ENCODE peak calls at places on chromosomes 3 and 15, in five cellular contexts. C is IMR-90, M is neural progenitor cell, U is astrocyte, J is GM23248. D is an unnamed sample.

GRCh38 chr3:31572605-31573459 is 40.1 kb downstream of the STT3B start:
- DNase-seq in C (no peak), M (no peak), U (no peak), J (no peak), D (peak; percentile 17)

GRCh38 chr3:109640146-109640652 is 302.9 kb upstream of the DPPA4 start:
- DNase-seq in C (peak; percentile 6), M (no peak), U (peak; percentile 7), J (no peak), D (no peak)

GRCh38 chr15:90240856-90241255 is 6.8 kb downstream of the GDPGP1 start:
- DNase-seq in C (no peak), M (no peak), U (no peak), J (no peak), D (no peak)

GRCh38 chr3:14463330-14464216 is 61.2 kb downstream of the SLC6A6 start:
- DNase-seq in C (no peak), M (peak; percentile 79), U (no peak), J (no peak), D (no peak)

GRCh38 chr15:100601158-100601557 is 826 bp downstream of the LINS1 start:
- DNase-seq in C (no peak), M (peak; percentile 8), U (peak; percentile 4), J (peak; percentile 54), D (peak; percentile 31)

GRCh38 chr3:36992806-36993325 is at the start of gene EPM2AIP1:
- DNase-seq in C (no peak), M (peak; percentile 91), U (no peak), J (peak; percentile 100), D (no peak)

GRCh38 chr3:175479800-175480199 is 620.7 kb downstream of the NAALADL2 start:
- DNase-seq in C (no peak), M (no peak), U (no peak), J (no peak), D (no peak)

GRCh38 chr3:89098964-89099585 is 8.3 kb upstream of the EPHA3 start:
- DNase-seq in C (peak; percentile 56), M (peak; percentile 75), U (peak; percentile 33), J (peak; percentile 80), D (peak; percentile 59)

GRCh38 chr3:191499307-191500125 is 38.6 kb downstream of the PYDC2 start:
- DNase-seq in C (peak; percentile 16), M (peak; percentile 17), U (peak; percentile 41), J (peak; percentile 50), D (no peak)

GRCh38 chr3:139689122-139689521 is 11.3 kb upstream of the NMNAT3 start:
- DNase-seq in C (no peak), M (peak; percentile 95), U (no peak), J (no peak), D (no peak)

GRCh38 chr3:175672119-175672689 is 813.1 kb downstream of the NAALADL2 start:
- DNase-seq in C (peak; percentile 63), M (no peak), U (no peak), J (peak; percentile 43), D (no peak)

GRCh38 chr3:167066977-167067843 is 312.9 kb downstream of the ZBBX start:
- DNase-seq in C (no peak), M (no peak), U (no peak), J (no peak), D (no peak)

GRCh38 chr3:141530133-141530768 is 43.4 kb downstream of the RASA2 start:
- DNase-seq in C (peak; percentile 81), M (no peak), U (peak; percentile 50), J (peak; percentile 88), D (no peak)

GRCh38 chr3:194395201-194395600 is 3.9 kb downstream of the GP5 start:
- DNase-seq in C (peak; percentile 48), M (no peak), U (no peak), J (no peak), D (peak; percentile 31)
- H3K27me3 ChIP-seq in C (peaks cover 21% of the 10 kb centered on the region), M (peaks cover 56% of the 10 kb centered on the region), U (peaks cover 33% of the 10 kb centered on the region), J (peaks cover 7% of the 10 kb centered on the region), D (peaks cover 5% of the 10 kb centered on the region)

DNA sequence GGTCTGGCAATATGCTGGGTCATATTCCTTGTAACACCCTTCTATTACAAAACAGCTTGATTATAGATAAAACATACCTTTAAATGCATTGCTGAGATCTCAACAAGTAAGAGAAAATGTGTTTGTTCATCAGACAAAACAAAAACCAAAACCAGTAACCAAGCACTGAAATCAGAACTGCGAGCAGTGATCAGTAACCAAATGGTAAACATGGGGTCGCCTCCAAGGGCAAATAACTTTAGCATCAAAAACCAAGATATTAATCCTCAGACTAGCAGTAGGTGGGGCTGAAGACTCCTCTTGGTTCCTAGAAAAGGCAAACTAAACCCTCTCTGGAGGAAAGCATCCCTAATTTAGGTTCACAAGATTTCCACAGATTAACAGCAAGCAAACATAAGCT is 6.6 kb upstream of the HESX1 start:
- DNase-seq in C (no peak), M (no peak), U (no peak), J (no peak), D (no peak)
- H3K4me2 ChIP-seq in C (no peak overlapping the region), M (no peak overlapping the region), U (no peak overlapping the region), J (no peak overlapping the region), D (no peak overlapping the region)

DNA sequence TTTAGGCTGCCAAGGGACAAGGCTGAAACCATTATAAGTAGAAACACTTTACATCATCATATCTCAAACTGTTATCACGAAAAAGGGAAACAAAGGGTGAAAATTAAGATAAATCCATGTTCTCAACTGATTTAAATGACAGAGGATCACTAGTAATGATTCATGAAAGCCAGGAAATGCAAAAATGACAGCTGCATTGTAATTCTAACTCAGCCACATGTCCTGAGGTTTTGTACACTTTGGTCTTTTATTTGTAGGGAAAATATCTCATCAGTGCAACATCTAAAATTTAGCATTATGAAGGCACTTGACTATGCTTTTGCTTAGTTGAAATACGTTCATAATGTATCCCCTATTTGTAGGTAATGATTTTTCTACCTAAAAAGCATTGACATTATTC is 379.7 kb downstream of the TIGIT start:
- DNase-seq in C (no peak), M (no peak), U (no peak), J (no peak), D (no peak)
- H3K4me3 ChIP-seq in C (no peak overlapping the region), M (no peak overlapping the region), U (no peak overlapping the region), J (no peak overlapping the region), D (no peak overlapping the region)

GRCh38 chr3:160574636-160575035 is 9.3 kb upstream of the KPNA4 start:
- DNase-seq in C (no peak), M (no peak), U (no peak), J (no peak), D (no peak)
- H3K27me3 ChIP-seq in C (no peaks in the 10 kb centered on the region), M (no peaks in the 10 kb centered on the region), U (no peaks in the 10 kb centered on the region), J (no peaks in the 10 kb centered on the region), D (no peaks in the 10 kb centered on the region)

GRCh38 chr3:22089284-22089683 is 338.3 kb upstream of the ZNF385D start:
- DNase-seq in C (peak; percentile 1), M (peak; percentile 45), U (no peak), J (peak; percentile 33), D (peak; percentile 4)
- H3K4me2 ChIP-seq in C (no peak overlapping the region), M (no peak overlapping the region), U (peak overlapping the region; percentile 39), J (no peak overlapping the region), D (no peak overlapping the region)

DNA sequence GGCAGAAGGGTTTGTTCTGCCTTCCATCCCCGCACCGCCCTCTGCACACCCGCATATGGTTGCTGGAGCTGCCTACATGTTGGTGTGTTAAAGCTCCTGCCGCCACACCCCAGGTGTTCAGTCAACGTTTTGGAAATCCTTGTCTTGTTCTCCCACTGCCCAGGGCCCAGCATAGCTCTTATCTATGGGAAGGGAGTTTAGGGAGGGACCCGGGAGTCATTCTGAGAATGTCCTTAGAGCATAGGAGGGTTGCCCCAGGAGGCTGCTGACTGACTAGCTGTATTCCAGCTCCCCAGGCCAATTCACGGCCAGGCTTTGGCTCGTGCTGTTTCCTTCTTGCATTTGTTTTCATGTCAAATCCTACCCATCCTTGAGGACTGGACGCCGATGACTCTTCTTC is 46.8 kb downstream of the MAGEF1 start:
- DNase-seq in C (no peak), M (no peak), U (no peak), J (no peak), D (no peak)
- H3K4me3 ChIP-seq in C (no peak overlapping the region), M (no peak overlapping the region), U (no peak overlapping the region), J (no peak overlapping the region), D (no peak overlapping the region)

DNA sequence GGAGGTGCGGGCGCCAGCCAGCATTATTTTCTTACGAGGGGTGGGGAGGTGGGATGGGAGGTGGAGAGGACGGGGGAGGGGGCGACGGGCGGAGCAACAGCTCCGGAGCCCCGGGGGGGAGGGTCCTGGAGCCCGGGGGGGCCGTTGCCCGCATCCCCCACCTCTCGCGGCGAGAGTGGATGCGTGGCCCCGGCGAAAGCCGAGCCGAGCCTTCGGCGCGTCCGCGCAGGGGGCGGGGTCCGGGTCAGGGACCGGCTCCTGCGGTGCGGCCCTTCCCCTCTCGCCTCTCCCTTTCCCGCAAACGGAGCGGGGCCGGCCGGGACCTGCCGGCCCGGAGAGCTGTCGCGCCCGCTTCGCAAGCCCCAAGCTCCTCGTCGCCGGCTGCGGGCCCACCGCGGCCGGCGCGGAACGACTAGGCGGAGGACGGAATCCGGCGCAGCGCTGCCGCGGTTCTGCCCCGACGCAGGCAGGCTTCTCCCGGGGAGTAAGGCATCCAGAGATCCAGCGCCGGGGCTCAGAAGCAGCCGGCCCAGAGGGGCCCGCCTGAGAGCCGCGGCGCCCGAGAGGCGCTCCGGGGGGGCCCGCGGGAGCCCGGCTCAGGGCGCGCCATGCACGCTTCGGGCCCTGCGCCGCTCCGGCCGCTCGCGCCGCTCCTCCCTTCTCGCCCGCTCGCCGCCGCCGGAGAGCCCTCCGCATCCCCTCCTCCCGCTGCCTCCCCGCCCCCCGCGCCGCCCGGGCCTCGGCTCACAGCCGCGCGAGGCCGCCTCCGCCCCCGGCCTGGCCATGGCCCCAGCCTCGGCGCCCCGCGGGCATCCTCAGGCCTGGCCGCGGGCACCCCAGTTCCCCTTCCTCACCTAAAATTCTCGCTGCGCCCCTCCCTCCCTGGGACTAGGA is 449 bp upstream of the ADCY5 start:
- DNase-seq in C (peak; percentile 10), M (peak; percentile 73), U (no peak), J (peak; percentile 50), D (no peak)
- H3K27me3 ChIP-seq in C (peaks cover 74% of the 10 kb centered on the region), M (peaks cover 97% of the 10 kb centered on the region), U (peaks cover 59% of the 10 kb centered on the region), J (peaks cover 62% of the 10 kb centered on the region), D (peaks cover 2% of the 10 kb centered on the region)

GRCh38 chr3:124560406-124561215 is 169.6 kb upstream of the UMPS start:
- DNase-seq in C (no peak), M (no peak), U (no peak), J (no peak), D (no peak)

GRCh38 chr3:124556636-124557035 is 173.6 kb upstream of the UMPS start:
- DNase-seq in C (no peak), M (no peak), U (no peak), J (no peak), D (no peak)

GRCh38 chr3:124557433-124558232 is 172.6 kb upstream of the UMPS start:
- DNase-seq in C (peak; percentile 71), M (no peak), U (peak; percentile 59), J (peak; percentile 65), D (no peak)

GRCh38 chr3:124559650-124560405 is 170.4 kb upstream of the UMPS start:
- DNase-seq in C (peak; percentile 83), M (peak; percentile 88), U (peak; percentile 65), J (peak; percentile 86), D (peak; percentile 63)

GRCh38 chr3:124558898-124559649 is 171.2 kb upstream of the UMPS start:
- DNase-seq in C (peak; percentile 96), M (no peak), U (peak; percentile 97), J (peak; percentile 86), D (no peak)
- H3K4me2 ChIP-seq in C (peak overlapping the region; percentile 6), M (no peak overlapping the region), U (peak overlapping the region; percentile 55), J (no peak overlapping the region), D (no peak overlapping the region)